ENCODE peak calls at places on chromosomes 5 and 9, in nine cellular contexts. D is sigmoid colon, V is AG09319, C is progenitor cell of endocrine pancreas, Z is stomach, G is A549, Y is tibial nerve, Q is glutamatergic neuron, M is astrocyte of the spinal cord. F is an unnamed sample.

GRCh38 chr5:39100851-39101396 is 26.7 kb upstream of the RICTOR start:
- DNase-seq in M (peak; percentile 92), C (no peak), Q (no peak), Y (no peak), G (peak; percentile 93), D (no peak), Z (no peak), V (peak; percentile 93), F (no peak)

GRCh38 chr9:92668746-92669526 is 995 bp downstream of the IPPK start:
- DNase-seq in Q (no peak), V (no peak), G (peak; percentile 79), D (no peak), C (no peak), Z (no peak), Y (no peak), M (peak; percentile 50), F (peak; percentile 30)

GRCh38 chr5:172361566-172362238 is 78.1 kb upstream of the UBTD2 start:
- DNase-seq in C (no peak), G (peak; percentile 18), Z (no peak), V (peak; percentile 98), M (peak; percentile 90), Y (peak; percentile 39), D (no peak), Q (no peak), F (no peak)

GRCh38 chr9:16434522-16434921 is 435.9 kb downstream of the BNC2 start:
- DNase-seq in Y (no peak), D (no peak), Z (no peak), V (no peak), Q (no peak), G (no peak), C (no peak), M (peak; percentile 62), F (peak; percentile 14)

GRCh38 chr5:173926359-173926758 is 38.2 kb downstream of the CPEB4 start:
- DNase-seq in V (no peak), Y (no peak), D (no peak), Q (no peak), C (no peak), G (no peak), Z (no peak), M (peak; percentile 45), F (no peak)

GRCh38 chr5:126640867-126641266 is 40.1 kb downstream of the PHAX start:
- DNase-seq in Y (no peak), C (no peak), G (no peak), V (no peak), Z (no peak), Q (no peak), M (no peak), D (no peak), F (no peak)

GRCh38 chr5:37825334-37825915 is 14.4 kb downstream of the GDNF start:
- DNase-seq in D (no peak), C (no peak), Y (no peak), M (no peak), V (no peak), G (no peak), Q (no peak), Z (no peak), F (no peak)

GRCh38 chr9:14399736-14400657 is 86.1 kb upstream of the NFIB start:
- DNase-seq in Q (no peak), M (no peak), C (no peak), Z (no peak), D (no peak), V (no peak), Y (no peak), G (no peak), F (no peak)

GRCh38 chr9:121736964-121737462 is 85.6 kb downstream of the DAB2IP start:
- DNase-seq in Y (peak; percentile 51), Q (no peak), Z (peak; percentile 91), G (peak; percentile 41), D (no peak), M (no peak), V (no peak), C (no peak), F (no peak)

GRCh38 chr5:45741110-45741509 is 44.9 kb upstream of the HCN1 start:
- DNase-seq in M (no peak), D (no peak), G (no peak), Q (no peak), C (no peak), Y (no peak), V (no peak), Z (no peak), F (no peak)

GRCh38 chr9:99778308-99778707 is 43.4 kb upstream of the NR4A3 start:
- DNase-seq in G (peak; percentile 20), V (peak; percentile 42), C (no peak), Y (no peak), D (no peak), Z (no peak), M (peak; percentile 88), Q (no peak), F (no peak)

GRCh38 chr9:70049672-70050271 is 6.1 kb downstream of the MAMDC2 start:
- DNase-seq in Y (peak; percentile 79), G (no peak), C (no peak), V (peak; percentile 52), Z (peak; percentile 35), Q (no peak), M (no peak), D (peak; percentile 98), F (no peak)

GRCh38 chr9:126283799-126284465 is 42.7 kb upstream of the MVB12B start:
- DNase-seq in V (no peak), Y (no peak), C (no peak), G (no peak), M (no peak), D (no peak), Q (no peak), Z (no peak), F (no peak)

GRCh38 chr5:94618029-94618492 is 343 bp downstream of the KIAA0825 start:
- DNase-seq in G (peak; percentile 31), C (no peak), Y (peak; percentile 21), D (peak; percentile 78), V (no peak), Z (peak; percentile 74), Q (no peak), M (peak; percentile 69), F (peak; percentile 57)

GRCh38 chr5:88094403-88094802 is 174.2 kb downstream of the TMEM161B start:
- DNase-seq in Y (no peak), D (no peak), Q (no peak), C (no peak), M (no peak), Z (no peak), G (no peak), V (no peak), F (no peak)

GRCh38 chr5:116002116-116002906 is 30.0 kb upstream of the ARL14EPL start:
- DNase-seq in D (no peak), Q (no peak), V (no peak), Y (no peak), G (no peak), M (peak; percentile 37), C (no peak), Z (no peak), F (no peak)

GRCh38 chr5:140214831-140215230 is 39.8 kb downstream of the CYSTM1 start:
- DNase-seq in Q (no peak), V (peak; percentile 76), C (no peak), G (no peak), M (peak; percentile 84), Z (peak; percentile 76), D (no peak), Y (no peak), F (no peak)

GRCh38 chr5:35598707-35599370 is 18.8 kb upstream of the SPEF2 start:
- DNase-seq in Z (peak; percentile 38), D (no peak), C (no peak), V (no peak), M (no peak), Y (no peak), Q (no peak), G (no peak), F (no peak)
- TF ChIP-seq CTCF in Z (no peak), D (no peak), C (peak; percentile 46), V (no peak), M (no peak), Y (no peak), Q (no peak), G (no peak), F (no peak)

GRCh38 chr9:37621299-37621934 is 29.0 kb upstream of the TOMM5 start:
- DNase-seq in Y (no peak), D (no peak), Q (peak; percentile 37), M (no peak), V (no peak), Z (no peak), G (no peak), C (no peak), F (peak; percentile 26)
- TF ChIP-seq CTCF in Y (no peak), D (no peak), Q (no peak), M (no peak), V (no peak), Z (no peak), G (no peak), C (no peak), F (no peak)

GRCh38 chr5:153770066-153770465 is 268.6 kb downstream of the FAM114A2 start:
- DNase-seq in M (no peak), Y (no peak), G (no peak), Q (no peak), Z (no peak), V (no peak), D (no peak), C (no peak), F (no peak)

DNA sequence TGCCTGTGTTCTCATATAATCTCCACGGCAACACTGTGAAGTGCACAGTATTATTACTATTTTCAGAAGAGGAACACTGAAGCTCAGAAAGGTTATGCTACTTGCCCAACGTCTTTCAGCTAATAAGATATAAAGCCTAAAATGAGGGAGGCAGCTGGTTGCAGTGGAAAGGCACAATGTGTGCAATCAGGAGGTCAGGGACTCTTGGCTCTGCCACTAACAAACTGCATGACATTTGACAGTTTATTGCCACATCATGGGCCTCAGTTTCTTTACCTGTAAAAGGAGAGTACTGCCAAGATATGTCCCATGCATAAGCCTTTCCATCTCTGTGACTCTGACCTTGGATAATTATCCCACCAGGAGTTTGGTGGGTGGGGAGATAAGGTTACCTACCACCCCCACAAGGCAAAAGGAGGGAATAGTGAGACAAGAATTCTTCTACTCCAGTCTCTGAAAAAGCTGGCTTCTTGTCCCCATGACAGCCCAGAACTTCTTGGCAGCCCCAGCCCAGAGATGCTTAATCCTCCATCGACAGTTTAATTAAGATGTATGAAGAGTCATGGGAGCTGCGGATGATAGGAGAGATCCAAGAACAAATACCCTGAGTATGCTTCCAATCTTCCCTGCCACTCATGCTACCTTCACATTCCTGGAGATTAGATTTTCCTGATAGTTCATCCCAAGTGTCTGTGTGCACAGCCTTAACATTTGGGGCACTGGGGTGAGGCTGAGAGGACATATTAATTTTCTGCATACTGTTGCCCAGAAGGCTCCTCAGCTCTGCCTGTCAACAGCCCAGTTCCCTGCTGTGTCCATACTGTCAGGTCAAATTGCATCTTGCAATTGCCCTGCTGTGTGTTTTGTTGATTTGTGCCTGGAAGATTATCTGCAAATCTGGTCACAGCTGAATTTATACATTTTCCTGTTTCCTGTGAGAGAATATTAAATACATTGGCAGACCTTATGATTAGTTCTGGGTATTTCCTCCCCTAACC is 271.2 kb downstream of the FAM114A2 start:
- DNase-seq in G (no peak), D (no peak), C (no peak), Y (no peak), M (no peak), V (no peak), Q (no peak), Z (no peak), F (no peak)
- TF ChIP-seq CTCF in G (no peak), D (no peak), C (no peak), Y (no peak), M (no peak), V (no peak), Q (no peak), Z (no peak), F (no peak)

DNA sequence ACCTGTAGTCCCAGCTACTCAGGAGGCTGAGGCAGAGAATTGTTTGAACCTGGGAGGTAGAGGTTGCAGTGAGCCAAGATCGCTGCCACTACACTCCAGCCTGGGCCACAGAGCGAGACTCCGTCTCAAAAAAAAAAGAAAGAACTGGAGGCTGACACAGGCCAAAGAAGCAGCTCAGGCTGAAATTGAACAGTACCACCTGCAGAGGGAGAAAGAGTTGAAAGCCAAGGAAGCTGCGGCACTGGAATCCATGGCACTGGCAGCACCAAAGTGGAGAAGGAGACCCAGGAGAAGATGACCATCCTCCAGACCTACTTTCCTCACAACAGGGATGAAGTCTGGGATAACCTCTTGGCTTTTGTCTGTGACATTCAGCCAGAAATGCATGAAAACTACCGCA is 11.3 kb upstream of the TMEM141 start:
- DNase-seq in Q (no peak), G (no peak), V (no peak), Y (no peak), M (no peak), D (no peak), C (no peak), Z (no peak), F (no peak)
- TF ChIP-seq CTCF in Q (no peak), G (no peak), V (no peak), Y (no peak), M (peak; percentile 10), D (no peak), C (peak; percentile 34), Z (no peak), F (peak; percentile 37)

F was measured in WERI-Rb-1.